ENCODE peak calls at places on chromosomes 4 and X, in six cellular contexts. J is GM03348; Z is heart right ventricle; D is fibroblast of lung; R is non-pigmented ciliary epithelial cell; N is CD4-positive, alpha-beta T cell. A is an unnamed sample.

GRCh38 chr4:82753238-82753637 is 45.4 kb downstream of the SCD5 start:
- DNase-seq in J (no peak), Z (no peak), D (no peak), R (no peak), N (no peak), A (no peak)

GRCh38 chr4:84063618-84064017 is 435.5 kb downstream of the NKX6-1 start:
- DNase-seq in J (no peak), Z (no peak), D (no peak), R (no peak), N (no peak), A (no peak)

GRCh38 chr4:41209187-41209586 is 5.2 kb downstream of the APBB2 start:
- DNase-seq in J (no peak), Z (no peak), D (peak; percentile 62), R (no peak), N (no peak), A (peak; percentile 78)

GRCh38 chr4:152181150-152181549 is 354.7 kb downstream of the FBXW7 start:
- DNase-seq in J (no peak), Z (no peak), D (no peak), R (no peak), N (no peak), A (no peak)

GRCh38 chr4:81652069-81652478 is 180.4 kb upstream of the RASGEF1B start:
- DNase-seq in J (no peak), Z (no peak), D (no peak), R (no peak), N (no peak), A (no peak)

GRCh38 chr4:55438314-55438713 is 42.6 kb downstream of the TMEM165 start:
- DNase-seq in J (no peak), Z (no peak), D (no peak), R (no peak), N (no peak), A (no peak)

GRCh38 chrX:100447563-100448397 is 37.7 kb upstream of the PCDH19 start:
- DNase-seq in J (peak; percentile 48), Z (peak; percentile 15), D (peak; percentile 3), R (no peak), N (no peak), A (peak; percentile 62)

GRCh38 chr4:17204908-17205307 is 306.5 kb upstream of the LDB2 start:
- DNase-seq in J (no peak), Z (no peak), D (no peak), R (no peak), N (no peak), A (no peak)

GRCh38 chr4:108043536-108043935 is 53.8 kb downstream of the HADH start:
- DNase-seq in J (no peak), Z (no peak), D (no peak), R (no peak), N (no peak), A (no peak)

GRCh38 chr4:140595065-140595464 is 26.3 kb upstream of the UCP1 start:
- DNase-seq in J (peak; percentile 19), Z (no peak), D (peak; percentile 3), R (no peak), N (no peak), A (peak; percentile 50)

GRCh38 chr4:21134994-21135393 is 434.7 kb downstream of the PACRGL start:
- DNase-seq in J (peak; percentile 19), Z (no peak), D (peak; percentile 7), R (peak; percentile 14), N (no peak), A (peak; percentile 81)

A was measured in dermis blood vessel endothelial cell.